ENCODE peak calls at places on chromosomes 12 and 14, in eight cellular contexts. One of them, this sample, is unnamed.

GRCh38 chr12:62703011-62703380 is 232.0 kb downstream of the PPM1H start:
- DNase-seq in H9: no peak
- DNase-seq in neural crest cell: no peak
- DNase-seq in H1: no peak
- DNase-seq in GM06990: no peak
- DNase-seq in progenitor cell of endocrine pancreas: no peak
- DNase-seq in Panc1: no peak
- DNase-seq in cardiac fibroblast: no peak
- DNase-seq in this sample: no peak

GRCh38 chr14:51498411-51499227 is 153.1 kb upstream of the FRMD6 start:
- DNase-seq in H9: no peak
- DNase-seq in neural crest cell: no peak
- DNase-seq in H1: no peak
- DNase-seq in GM06990: no peak
- DNase-seq in progenitor cell of endocrine pancreas: no peak
- DNase-seq in Panc1: no peak
- DNase-seq in cardiac fibroblast: no peak
- DNase-seq in this sample: no peak

GRCh38 chr12:53825246-53826081 is 73.7 kb upstream of the CISTR start:
- DNase-seq in H9: no peak
- DNase-seq in neural crest cell: no peak
- DNase-seq in H1: no peak
- DNase-seq in GM06990: no peak
- DNase-seq in progenitor cell of endocrine pancreas: no peak
- DNase-seq in Panc1: peak; percentile 95
- DNase-seq in cardiac fibroblast: peak; percentile 36
- DNase-seq in this sample: no peak

GRCh38 chr12:129186952-129187351 is 333.7 kb downstream of the GLT1D1 start:
- DNase-seq in H9: no peak
- DNase-seq in neural crest cell: no peak
- DNase-seq in H1: no peak
- DNase-seq in GM06990: no peak
- DNase-seq in progenitor cell of endocrine pancreas: no peak
- DNase-seq in Panc1: no peak
- DNase-seq in cardiac fibroblast: no peak
- DNase-seq in this sample: no peak

GRCh38 chr12:63070709-63071108 is 80.3 kb downstream of the AVPR1A start:
- DNase-seq in H9: no peak
- DNase-seq in neural crest cell: no peak
- DNase-seq in H1: no peak
- DNase-seq in GM06990: no peak
- DNase-seq in progenitor cell of endocrine pancreas: no peak
- DNase-seq in Panc1: no peak
- DNase-seq in cardiac fibroblast: no peak
- DNase-seq in this sample: no peak

GRCh38 chr14:105867961-105868599 is 341.7 kb downstream of the TMEM121 start:
- DNase-seq in H9: no peak
- DNase-seq in neural crest cell: no peak
- DNase-seq in H1: no peak
- DNase-seq in GM06990: no peak
- DNase-seq in progenitor cell of endocrine pancreas: no peak
- DNase-seq in Panc1: no peak
- DNase-seq in cardiac fibroblast: no peak
- DNase-seq in this sample: no peak

GRCh38 chr14:69287096-69287991 is 27.4 kb downstream of the GALNT16 start:
- DNase-seq in H9: peak; percentile 46
- DNase-seq in neural crest cell: no peak
- DNase-seq in H1: no peak
- DNase-seq in GM06990: no peak
- DNase-seq in progenitor cell of endocrine pancreas: no peak
- DNase-seq in Panc1: no peak
- DNase-seq in cardiac fibroblast: peak; percentile 25
- DNase-seq in this sample: no peak

GRCh38 chr14:30708157-30708556 is 86.0 kb downstream of the SCFD1 start:
- DNase-seq in H9: peak; percentile 28
- DNase-seq in neural crest cell: no peak
- DNase-seq in H1: no peak
- DNase-seq in GM06990: no peak
- DNase-seq in progenitor cell of endocrine pancreas: no peak
- DNase-seq in Panc1: no peak
- DNase-seq in cardiac fibroblast: no peak
- DNase-seq in this sample: no peak

GRCh38 chr12:106073179-106073578 is 65.6 kb downstream of the NUAK1 start:
- DNase-seq in H9: no peak
- DNase-seq in neural crest cell: no peak
- DNase-seq in H1: no peak
- DNase-seq in GM06990: peak; percentile 41
- DNase-seq in progenitor cell of endocrine pancreas: no peak
- DNase-seq in Panc1: no peak
- DNase-seq in cardiac fibroblast: no peak
- DNase-seq in this sample: no peak

GRCh38 chr12:119328111-119328510 is 6.4 kb upstream of the CCDC60 start:
- DNase-seq in H9: peak; percentile 82
- DNase-seq in neural crest cell: peak; percentile 29
- DNase-seq in H1: no peak
- DNase-seq in GM06990: no peak
- DNase-seq in progenitor cell of endocrine pancreas: no peak
- DNase-seq in Panc1: peak; percentile 7
- DNase-seq in cardiac fibroblast: no peak
- DNase-seq in this sample: peak; percentile 66
- TF ChIP-seq CTCF in H9: peak; percentile 79
- TF ChIP-seq CTCF in neural crest cell: peak; percentile 59
- TF ChIP-seq CTCF in H1: peak; percentile 79
- TF ChIP-seq CTCF in GM06990: peak; percentile 56
- TF ChIP-seq CTCF in progenitor cell of endocrine pancreas: peak; percentile 48
- TF ChIP-seq CTCF in Panc1: peak; percentile 46
- TF ChIP-seq CTCF in cardiac fibroblast: no peak
- TF ChIP-seq CTCF in this sample: peak; percentile 72

DNA sequence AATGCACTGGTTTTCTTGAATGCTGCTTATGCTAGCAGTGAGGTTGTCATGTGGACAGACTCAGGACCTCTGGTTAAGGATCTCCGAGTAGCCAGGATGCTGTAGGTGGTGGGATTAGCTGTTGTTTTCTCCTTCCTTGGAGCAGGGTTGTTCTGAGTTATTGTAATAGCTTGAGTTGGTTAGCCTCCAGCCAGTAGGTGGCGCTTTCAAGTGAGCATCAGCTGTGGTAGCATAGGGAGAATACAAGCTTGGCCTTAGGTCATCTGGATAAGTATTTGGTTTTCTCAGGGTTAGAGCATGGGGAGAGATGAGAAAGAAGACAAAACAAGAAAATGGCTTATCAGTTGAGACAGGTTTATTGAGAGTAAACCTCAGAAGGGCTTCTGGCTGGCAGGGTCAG is 299.7 kb upstream of the FBXO33 start:
- DNase-seq in H9: no peak
- DNase-seq in neural crest cell: no peak
- DNase-seq in H1: no peak
- DNase-seq in GM06990: no peak
- DNase-seq in progenitor cell of endocrine pancreas: no peak
- DNase-seq in Panc1: no peak
- DNase-seq in cardiac fibroblast: no peak
- DNase-seq in this sample: no peak
- TF ChIP-seq CTCF in H9: peak; percentile 65
- TF ChIP-seq CTCF in neural crest cell: peak; percentile 30
- TF ChIP-seq CTCF in H1: no peak
- TF ChIP-seq CTCF in GM06990: peak; percentile 44
- TF ChIP-seq CTCF in progenitor cell of endocrine pancreas: peak; percentile 20
- TF ChIP-seq CTCF in Panc1: peak; percentile 15
- TF ChIP-seq CTCF in cardiac fibroblast: no peak
- TF ChIP-seq CTCF in this sample: peak; percentile 28

DNA sequence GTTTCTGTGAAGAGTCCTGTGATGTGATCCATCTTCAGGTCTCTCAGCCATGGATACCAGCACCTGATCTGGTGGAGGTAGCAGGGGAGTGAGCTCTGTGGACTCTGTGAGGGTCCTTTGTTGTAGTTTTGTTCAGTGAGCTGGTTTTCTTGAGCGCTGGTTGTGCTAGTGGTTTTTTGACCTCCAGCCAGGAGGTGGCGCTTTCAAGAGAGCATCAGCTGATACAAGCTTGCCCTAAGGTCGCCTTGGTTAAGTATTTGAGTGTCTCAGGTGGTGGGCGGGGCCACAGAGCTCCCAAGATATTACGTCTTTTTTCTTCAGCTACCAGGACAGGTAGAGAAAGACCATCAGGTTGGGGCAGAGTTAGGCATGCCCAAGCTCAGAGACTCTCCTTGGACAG is 139.7 kb downstream of the TTLL5 start:
- DNase-seq in H9: peak; percentile 69
- DNase-seq in neural crest cell: no peak
- DNase-seq in H1: no peak
- DNase-seq in GM06990: no peak
- DNase-seq in progenitor cell of endocrine pancreas: no peak
- DNase-seq in Panc1: no peak
- DNase-seq in cardiac fibroblast: no peak
- DNase-seq in this sample: no peak
- TF ChIP-seq CTCF in H9: peak; percentile 66
- TF ChIP-seq CTCF in neural crest cell: no peak
- TF ChIP-seq CTCF in H1: peak; percentile 55
- TF ChIP-seq CTCF in GM06990: no peak
- TF ChIP-seq CTCF in progenitor cell of endocrine pancreas: no peak
- TF ChIP-seq CTCF in Panc1: peak; percentile 32
- TF ChIP-seq CTCF in cardiac fibroblast: no peak
- TF ChIP-seq CTCF in this sample: no peak

DNA sequence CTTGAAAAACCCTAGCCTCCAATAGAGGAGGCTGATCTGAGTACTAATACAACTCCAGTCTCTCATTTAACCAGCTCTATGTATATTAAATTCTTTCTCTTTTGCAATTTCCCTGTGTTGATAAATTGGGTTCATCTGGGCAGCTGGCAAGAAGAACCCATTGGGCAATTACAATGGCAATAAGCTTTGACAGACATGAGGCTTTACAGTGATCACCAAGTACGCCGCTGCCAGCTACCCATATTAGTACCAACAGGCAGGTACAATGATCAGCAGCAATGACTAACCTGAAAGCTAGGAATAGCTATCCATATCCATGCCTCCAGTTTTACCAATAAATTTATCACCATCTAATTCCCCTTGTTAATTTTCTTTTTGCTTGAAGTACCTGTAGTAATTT is 54.5 kb downstream of the OSBPL8 start:
- DNase-seq in H9: no peak
- DNase-seq in neural crest cell: no peak
- DNase-seq in H1: no peak
- DNase-seq in GM06990: no peak
- DNase-seq in progenitor cell of endocrine pancreas: no peak
- DNase-seq in Panc1: no peak
- DNase-seq in cardiac fibroblast: no peak
- DNase-seq in this sample: no peak
- TF ChIP-seq CTCF in H9: no peak
- TF ChIP-seq CTCF in neural crest cell: no peak
- TF ChIP-seq CTCF in H1: no peak
- TF ChIP-seq CTCF in GM06990: no peak
- TF ChIP-seq CTCF in progenitor cell of endocrine pancreas: no peak
- TF ChIP-seq CTCF in Panc1: no peak
- TF ChIP-seq CTCF in cardiac fibroblast: no peak
- TF ChIP-seq CTCF in this sample: no peak

DNA sequence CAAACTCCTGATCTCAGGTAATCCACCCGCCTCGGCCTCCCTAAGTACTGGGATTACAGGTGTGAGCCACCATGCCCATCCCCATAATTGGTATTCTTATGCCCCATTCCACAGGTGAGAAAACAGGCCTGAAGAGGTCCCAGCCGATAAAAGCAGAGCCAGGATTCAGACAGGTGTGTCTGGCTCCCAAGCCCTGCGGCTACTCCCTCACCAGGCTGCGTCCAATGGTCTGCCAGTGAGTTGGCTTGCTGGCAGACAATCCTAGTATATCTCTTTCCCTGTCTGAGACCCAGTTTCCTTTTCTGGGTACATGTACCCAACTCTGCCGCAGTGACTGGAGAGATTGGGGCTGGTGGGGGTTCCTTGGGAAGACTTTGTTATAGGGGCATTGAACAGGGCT is 1.9 kb upstream of the TSPAN9 start:
- DNase-seq in H9: peak; percentile 28
- DNase-seq in neural crest cell: no peak
- DNase-seq in H1: no peak
- DNase-seq in GM06990: no peak
- DNase-seq in progenitor cell of endocrine pancreas: no peak
- DNase-seq in Panc1: no peak
- DNase-seq in cardiac fibroblast: no peak
- DNase-seq in this sample: no peak
- TF ChIP-seq CTCF in H9: no peak
- TF ChIP-seq CTCF in neural crest cell: no peak
- TF ChIP-seq CTCF in H1: no peak
- TF ChIP-seq CTCF in GM06990: no peak
- TF ChIP-seq CTCF in progenitor cell of endocrine pancreas: no peak
- TF ChIP-seq CTCF in Panc1: no peak
- TF ChIP-seq CTCF in cardiac fibroblast: no peak
- TF ChIP-seq CTCF in this sample: no peak

GRCh38 chr14:37870170-37870569 is 274.7 kb downstream of the TTC6 start:
- DNase-seq in H9: no peak
- DNase-seq in neural crest cell: no peak
- DNase-seq in H1: no peak
- DNase-seq in GM06990: no peak
- DNase-seq in progenitor cell of endocrine pancreas: no peak
- DNase-seq in Panc1: no peak
- DNase-seq in cardiac fibroblast: no peak
- DNase-seq in this sample: no peak

GRCh38 chr14:37869633-37870032 is 274.2 kb downstream of the TTC6 start:
- DNase-seq in H9: no peak
- DNase-seq in neural crest cell: no peak
- DNase-seq in H1: no peak
- DNase-seq in GM06990: no peak
- DNase-seq in progenitor cell of endocrine pancreas: no peak
- DNase-seq in Panc1: no peak
- DNase-seq in cardiac fibroblast: no peak
- DNase-seq in this sample: no peak

GRCh38 chr14:37870947-37871346 is 275.5 kb downstream of the TTC6 start:
- DNase-seq in H9: no peak
- DNase-seq in neural crest cell: no peak
- DNase-seq in H1: no peak
- DNase-seq in GM06990: no peak
- DNase-seq in progenitor cell of endocrine pancreas: no peak
- DNase-seq in Panc1: no peak
- DNase-seq in cardiac fibroblast: no peak
- DNase-seq in this sample: no peak

DNA sequence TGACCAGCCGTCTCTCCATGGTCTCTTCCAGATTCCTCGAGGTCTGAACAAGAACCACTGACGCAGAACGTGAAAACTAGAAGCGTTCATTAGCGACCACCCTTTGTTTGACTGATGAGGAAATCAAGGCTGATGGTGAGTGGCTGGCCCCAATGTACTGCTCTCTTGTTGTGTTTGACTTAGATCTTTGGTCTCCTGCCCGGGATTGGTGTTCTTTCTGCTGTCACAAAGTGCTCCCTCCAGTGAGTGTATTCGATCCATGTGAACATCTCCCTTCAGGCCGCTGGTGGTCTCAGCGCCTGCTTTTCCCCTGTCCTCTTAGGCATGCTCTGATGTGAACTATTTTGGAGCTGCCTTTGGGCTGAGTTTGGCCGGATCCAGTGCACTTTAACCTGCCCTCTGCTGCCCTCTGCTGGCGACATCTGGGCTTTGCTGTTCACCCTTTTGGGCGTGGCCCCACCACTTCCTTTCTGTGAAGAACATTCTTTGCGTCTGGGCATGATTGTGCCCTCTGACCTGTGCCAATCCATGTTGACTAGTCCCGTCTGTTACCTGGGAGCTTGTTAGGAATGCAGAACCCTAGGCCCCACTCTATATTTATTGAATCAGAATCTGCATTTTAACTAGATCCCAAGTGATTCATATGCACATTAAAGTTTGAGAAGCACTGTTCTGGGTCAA is 279.1 kb downstream of the TTC6 start:
- DNase-seq in H9: peak; percentile 89
- DNase-seq in neural crest cell: peak; percentile 95
- DNase-seq in H1: peak; percentile 71
- DNase-seq in GM06990: peak; percentile 17
- DNase-seq in progenitor cell of endocrine pancreas: peak; percentile 89
- DNase-seq in Panc1: peak; percentile 47
- DNase-seq in cardiac fibroblast: peak; percentile 75
- DNase-seq in this sample: peak; percentile 92
- TF ChIP-seq CTCF in H9: peak; percentile 95
- TF ChIP-seq CTCF in neural crest cell: peak; percentile 93
- TF ChIP-seq CTCF in H1: peak; percentile 92
- TF ChIP-seq CTCF in GM06990: peak; percentile 81
- TF ChIP-seq CTCF in progenitor cell of endocrine pancreas: peak; percentile 90
- TF ChIP-seq CTCF in Panc1: peak; percentile 82
- TF ChIP-seq CTCF in cardiac fibroblast: peak; percentile 90
- TF ChIP-seq CTCF in this sample: peak; percentile 89